ENCODE peak calls at places on chromosome 13, in six cellular contexts. One of them, this sample, is unnamed.

GRCh38 chr13:104286566-104287290 is 1220.5 kb upstream of the SLC10A2 start:
- DNase-seq in B cell: no peak
- DNase-seq in A549: no peak
- DNase-seq in cardiac fibroblast: no peak
- DNase-seq in CD8-positive, alpha-beta T cell: no peak
- DNase-seq in AG04450: no peak
- DNase-seq in this sample: no peak

GRCh38 chr13:31090921-31091624 is 70.6 kb downstream of the HSPH1 start:
- DNase-seq in cardiac fibroblast: peak
- DNase-seq in A549: no peak
- DNase-seq in B cell: no peak
- DNase-seq in CD8-positive, alpha-beta T cell: no peak
- DNase-seq in AG04450: no peak
- DNase-seq in this sample: no peak

GRCh38 chr13:66826398-66826797 is 403.7 kb downstream of the PCDH9 start:
- DNase-seq in A549: no peak
- DNase-seq in CD8-positive, alpha-beta T cell: no peak
- DNase-seq in AG04450: no peak
- DNase-seq in cardiac fibroblast: peak
- DNase-seq in B cell: no peak
- DNase-seq in this sample: no peak

GRCh38 chr13:113782472-113782871 is 23.4 kb downstream of the TMEM255B start:
- DNase-seq in A549: no peak
- DNase-seq in B cell: no peak
- DNase-seq in CD8-positive, alpha-beta T cell: no peak
- DNase-seq in AG04450: no peak
- DNase-seq in cardiac fibroblast: no peak
- DNase-seq in this sample: no peak

GRCh38 chr13:25192936-25193335 is 20.8 kb upstream of the AMER2 start:
- DNase-seq in B cell: no peak
- DNase-seq in cardiac fibroblast: no peak
- DNase-seq in AG04450: no peak
- DNase-seq in CD8-positive, alpha-beta T cell: no peak
- DNase-seq in A549: no peak
- DNase-seq in this sample: no peak

GRCh38 chr13:99062593-99062992 is 84.7 kb upstream of the DOCK9 start:
- DNase-seq in CD8-positive, alpha-beta T cell: no peak
- DNase-seq in A549: no peak
- DNase-seq in B cell: no peak
- DNase-seq in cardiac fibroblast: peak
- DNase-seq in AG04450: no peak
- DNase-seq in this sample: peak

GRCh38 chr13:62887046-62887445 is 1471.4 kb upstream of the PCDH20 start:
- DNase-seq in B cell: no peak
- DNase-seq in cardiac fibroblast: no peak
- DNase-seq in A549: no peak
- DNase-seq in CD8-positive, alpha-beta T cell: no peak
- DNase-seq in AG04450: no peak
- DNase-seq in this sample: no peak

GRCh38 chr13:20528451-20528850 is 2.8 kb upstream of the CRYL1 start:
- DNase-seq in A549: no peak
- DNase-seq in B cell: no peak
- DNase-seq in cardiac fibroblast: no peak
- DNase-seq in CD8-positive, alpha-beta T cell: no peak
- DNase-seq in AG04450: no peak
- DNase-seq in this sample: no peak

GRCh38 chr13:99269627-99270252 is 11.6 kb upstream of the GPR18 start:
- DNase-seq in B cell: peak
- DNase-seq in cardiac fibroblast: peak
- DNase-seq in A549: no peak
- DNase-seq in CD8-positive, alpha-beta T cell: no peak
- DNase-seq in AG04450: peak
- DNase-seq in this sample: peak

GRCh38 chr13:50592412-50593145 is 250.9 kb downstream of the DLEU7 start:
- DNase-seq in CD8-positive, alpha-beta T cell: no peak
- DNase-seq in B cell: no peak
- DNase-seq in cardiac fibroblast: peak
- DNase-seq in A549: no peak
- DNase-seq in AG04450: no peak
- DNase-seq in this sample: peak

GRCh38 chr13:44713793-44714469 is 137.8 kb upstream of the TSC22D1 start:
- DNase-seq in A549: peak
- DNase-seq in CD8-positive, alpha-beta T cell: no peak
- DNase-seq in cardiac fibroblast: peak
- DNase-seq in B cell: no peak
- DNase-seq in AG04450: peak
- DNase-seq in this sample: peak

GRCh38 chr13:52925221-52925620 is 76.8 kb upstream of the PCDH8 start:
- DNase-seq in cardiac fibroblast: no peak
- DNase-seq in B cell: no peak
- DNase-seq in AG04450: no peak
- DNase-seq in A549: no peak
- DNase-seq in CD8-positive, alpha-beta T cell: no peak
- DNase-seq in this sample: no peak

GRCh38 chr13:109959903-109960302 is 173.5 kb upstream of the IRS2 start:
- DNase-seq in B cell: no peak
- DNase-seq in CD8-positive, alpha-beta T cell: no peak
- DNase-seq in AG04450: no peak
- DNase-seq in cardiac fibroblast: no peak
- DNase-seq in A549: no peak
- DNase-seq in this sample: no peak

GRCh38 chr13:113138792-113139551 is 16.4 kb downstream of the F10 start:
- DNase-seq in CD8-positive, alpha-beta T cell: no peak
- DNase-seq in A549: no peak
- DNase-seq in cardiac fibroblast: no peak
- DNase-seq in B cell: no peak
- DNase-seq in AG04450: no peak
- DNase-seq in this sample: no peak

GRCh38 chr13:45055902-45056648 is 64.2 kb upstream of the GTF2F2 start:
- DNase-seq in A549: no peak
- DNase-seq in CD8-positive, alpha-beta T cell: no peak
- DNase-seq in AG04450: no peak
- DNase-seq in B cell: no peak
- DNase-seq in cardiac fibroblast: peak
- DNase-seq in this sample: peak

GRCh38 chr13:95800455-95800854 is 123.5 kb downstream of the DNAJC3 start:
- DNase-seq in cardiac fibroblast: no peak
- DNase-seq in AG04450: no peak
- DNase-seq in CD8-positive, alpha-beta T cell: no peak
- DNase-seq in B cell: no peak
- DNase-seq in A549: no peak
- DNase-seq in this sample: no peak

GRCh38 chr13:38735655-38736440 is 49.0 kb downstream of the FREM2 start:
- DNase-seq in AG04450: no peak
- DNase-seq in cardiac fibroblast: no peak
- DNase-seq in A549: no peak
- DNase-seq in CD8-positive, alpha-beta T cell: no peak
- DNase-seq in B cell: no peak
- DNase-seq in this sample: no peak

GRCh38 chr13:29847501-29847983 is 2.9 kb downstream of the UBL3 start:
- DNase-seq in A549: no peak
- DNase-seq in CD8-positive, alpha-beta T cell: no peak
- DNase-seq in cardiac fibroblast: peak
- DNase-seq in B cell: no peak
- DNase-seq in AG04450: no peak
- DNase-seq in this sample: no peak

GRCh38 chr13:44293354-44293753 is 80.3 kb upstream of the SERP2 start:
- DNase-seq in B cell: no peak
- DNase-seq in A549: no peak
- DNase-seq in CD8-positive, alpha-beta T cell: no peak
- DNase-seq in cardiac fibroblast: no peak
- DNase-seq in AG04450: no peak
- DNase-seq in this sample: no peak

GRCh38 chr13:73142091-73142490 is 83.3 kb downstream of the KLF5 start:
- DNase-seq in A549: no peak
- DNase-seq in B cell: no peak
- DNase-seq in cardiac fibroblast: no peak
- DNase-seq in CD8-positive, alpha-beta T cell: no peak
- DNase-seq in AG04450: no peak
- DNase-seq in this sample: no peak

GRCh38 chr13:114339779-114340534 is 25.7 kb downstream of the CHAMP1 start:
- DNase-seq in CD8-positive, alpha-beta T cell: peak
- DNase-seq in cardiac fibroblast: peak
- DNase-seq in AG04450: no peak
- DNase-seq in B cell: peak
- DNase-seq in A549: peak
- DNase-seq in this sample: peak

GRCh38 chr13:72798817-72799216 is 16.9 kb downstream of the PIBF1 start:
- DNase-seq in A549: no peak
- DNase-seq in AG04450: no peak
- DNase-seq in cardiac fibroblast: no peak
- DNase-seq in CD8-positive, alpha-beta T cell: no peak
- DNase-seq in B cell: no peak
- DNase-seq in this sample: no peak

GRCh38 chr13:31090096-31090495 is 71.6 kb downstream of the HSPH1 start:
- DNase-seq in AG04450: no peak
- DNase-seq in B cell: no peak
- DNase-seq in A549: no peak
- DNase-seq in cardiac fibroblast: no peak
- DNase-seq in CD8-positive, alpha-beta T cell: no peak
- DNase-seq in this sample: no peak

GRCh38 chr13:50893211-50893852 is 16.3 kb upstream of the RNASEH2B start:
- DNase-seq in B cell: peak
- DNase-seq in cardiac fibroblast: peak
- DNase-seq in A549: no peak
- DNase-seq in AG04450: no peak
- DNase-seq in CD8-positive, alpha-beta T cell: no peak
- DNase-seq in this sample: peak

GRCh38 chr13:27280841-27281240 is 10.2 kb downstream of the RASL11A start:
- DNase-seq in CD8-positive, alpha-beta T cell: no peak
- DNase-seq in B cell: no peak
- DNase-seq in A549: no peak
- DNase-seq in cardiac fibroblast: no peak
- DNase-seq in AG04450: no peak
- DNase-seq in this sample: no peak

GRCh38 chr13:27288397-27288796 is 17.8 kb downstream of the RASL11A start:
- DNase-seq in cardiac fibroblast: no peak
- DNase-seq in B cell: no peak
- DNase-seq in CD8-positive, alpha-beta T cell: no peak
- DNase-seq in AG04450: no peak
- DNase-seq in A549: no peak
- DNase-seq in this sample: no peak

GRCh38 chr13:27281420-27281819 is 10.8 kb downstream of the RASL11A start:
- DNase-seq in CD8-positive, alpha-beta T cell: no peak
- DNase-seq in B cell: no peak
- DNase-seq in cardiac fibroblast: no peak
- DNase-seq in AG04450: no peak
- DNase-seq in A549: no peak
- DNase-seq in this sample: no peak

GRCh38 chr13:27280009-27280646 is 9.5 kb downstream of the RASL11A start:
- DNase-seq in cardiac fibroblast: no peak
- DNase-seq in B cell: no peak
- DNase-seq in AG04450: no peak
- DNase-seq in CD8-positive, alpha-beta T cell: no peak
- DNase-seq in A549: no peak
- DNase-seq in this sample: peak

DNA sequence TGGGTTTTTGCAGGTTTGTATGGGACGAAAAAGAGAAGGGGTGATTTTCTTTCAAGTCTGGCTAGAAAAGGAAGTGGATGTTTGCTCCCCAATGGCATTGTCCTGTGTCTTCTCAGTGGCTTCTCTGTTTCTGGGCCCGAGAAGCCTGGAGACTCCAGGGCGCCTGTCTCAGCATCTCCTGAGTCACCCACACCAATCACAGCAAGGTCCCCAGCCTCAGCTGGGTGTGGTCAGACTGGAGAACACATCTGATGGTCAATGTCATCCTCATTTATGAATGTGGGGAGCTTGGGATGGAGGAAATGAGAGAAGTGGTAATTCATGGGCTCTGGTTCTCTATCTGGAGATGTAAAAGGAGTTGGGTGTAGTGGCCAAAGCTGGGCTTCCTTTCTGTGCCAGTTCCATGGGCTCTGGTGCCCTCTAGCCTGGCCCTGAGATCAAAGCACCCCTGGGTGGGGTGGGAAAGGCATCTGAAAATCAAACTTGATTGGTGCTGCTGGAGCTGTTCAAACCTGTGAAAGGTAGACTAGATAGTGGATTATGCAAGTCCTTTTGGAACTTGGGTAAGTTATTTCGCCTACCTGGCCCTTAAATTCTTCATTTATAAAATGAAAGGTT is 13.4 kb downstream of the RASL11A start:
- DNase-seq in B cell: peak
- DNase-seq in AG04450: no peak
- DNase-seq in cardiac fibroblast: peak
- DNase-seq in CD8-positive, alpha-beta T cell: no peak
- DNase-seq in A549: peak
- DNase-seq in this sample: no peak
- TF ChIP-seq CTCF in B cell: peak
- TF ChIP-seq CTCF in AG04450: peak
- TF ChIP-seq CTCF in cardiac fibroblast: peak
- TF ChIP-seq CTCF in CD8-positive, alpha-beta T cell: no peak
- TF ChIP-seq CTCF in A549: peak
- TF ChIP-seq CTCF in this sample: peak

GRCh38 chr13:42478531-42479156 is 95.3 kb upstream of the TNFSF11 start:
- DNase-seq in A549: peak
- DNase-seq in cardiac fibroblast: peak
- DNase-seq in CD8-positive, alpha-beta T cell: no peak
- DNase-seq in B cell: peak
- DNase-seq in AG04450: no peak
- DNase-seq in this sample: peak
- TF ChIP-seq CTCF in A549: peak
- TF ChIP-seq CTCF in cardiac fibroblast: peak
- TF ChIP-seq CTCF in CD8-positive, alpha-beta T cell: peak
- TF ChIP-seq CTCF in B cell: no peak
- TF ChIP-seq CTCF in AG04450: peak
- TF ChIP-seq CTCF in this sample: peak

DNA sequence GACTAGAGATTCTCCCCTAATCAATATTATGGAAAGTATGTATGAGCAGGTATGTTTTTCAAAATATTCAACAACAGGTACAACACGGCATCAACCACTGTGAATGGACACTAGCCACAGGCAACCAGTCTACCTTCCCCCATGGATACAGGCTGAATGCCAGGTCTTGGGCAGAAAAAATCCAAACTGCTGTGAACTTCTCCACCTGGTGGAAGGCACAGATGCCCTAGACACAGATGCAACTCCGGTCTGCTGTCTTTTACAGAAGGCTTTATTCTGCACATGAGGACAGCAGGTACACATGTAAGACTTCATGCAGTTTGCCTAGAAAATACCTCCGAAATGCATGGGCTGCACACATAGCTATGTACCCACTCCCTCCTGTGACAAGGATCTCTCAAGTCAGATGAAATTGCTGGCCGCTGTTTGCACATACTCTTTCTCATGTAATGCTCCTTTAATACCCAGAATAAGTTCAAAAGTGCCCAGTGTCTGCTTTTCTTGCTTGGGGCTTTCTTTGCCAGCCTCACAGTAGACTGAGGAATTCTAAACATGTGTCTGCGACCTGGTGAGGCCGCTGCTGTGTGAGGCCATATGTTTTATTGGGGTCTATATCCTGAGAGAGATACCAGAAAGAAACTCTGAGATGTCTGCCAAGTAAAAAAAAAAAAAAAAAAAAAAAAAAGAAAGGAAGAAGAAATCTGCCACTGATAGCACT is 325.9 kb downstream of the FOXO1 start:
- DNase-seq in A549: no peak
- DNase-seq in AG04450: no peak
- DNase-seq in CD8-positive, alpha-beta T cell: no peak
- DNase-seq in B cell: no peak
- DNase-seq in cardiac fibroblast: no peak
- DNase-seq in this sample: no peak
- TF ChIP-seq CTCF in A549: no peak
- TF ChIP-seq CTCF in AG04450: no peak
- TF ChIP-seq CTCF in CD8-positive, alpha-beta T cell: no peak
- TF ChIP-seq CTCF in B cell: no peak
- TF ChIP-seq CTCF in cardiac fibroblast: peak
- TF ChIP-seq CTCF in this sample: no peak

GRCh38 chr13:75760182-75760981 is 124.3 kb downstream of the LMO7 start:
- DNase-seq in B cell: no peak
- DNase-seq in A549: peak
- DNase-seq in AG04450: no peak
- DNase-seq in CD8-positive, alpha-beta T cell: no peak
- DNase-seq in cardiac fibroblast: peak
- DNase-seq in this sample: no peak
- TF ChIP-seq CTCF in B cell: no peak
- TF ChIP-seq CTCF in A549: no peak
- TF ChIP-seq CTCF in AG04450: peak
- TF ChIP-seq CTCF in CD8-positive, alpha-beta T cell: peak
- TF ChIP-seq CTCF in cardiac fibroblast: no peak
- TF ChIP-seq CTCF in this sample: no peak

This sample was measured in astrocyte of the cerebellum.